ENCODE peak calls at places on chromosomes 7 and 10, in nine cellular contexts. D is amniotic stem cell, Z is NCI-H1092, M is amygdala, U is SW 1271, S is hypothalamus, A is H54, V is AG08395, I is SJSA1. R is an unnamed sample.
A peak's percentile ranks its signal among the peaks of the same experiment; 100 is the strongest.

GRCh38 chr10:60139798-60140566 is 233.6 kb upstream of the CCDC6 start:
- DNase-seq in I (peak; percentile 46), S (no peak), D (no peak), U (no peak), Z (no peak), V (peak; percentile 45), A (no peak), M (no peak), R (no peak)

GRCh38 chr10:75431180-75432111 is at the start of gene LRMDA:
- DNase-seq in M (no peak), Z (no peak), V (peak; percentile 41), I (no peak), A (no peak), U (no peak), D (no peak), S (no peak), R (no peak)

GRCh38 chr7:5448378-5449042 is 24.9 kb upstream of the TNRC18 start:
- DNase-seq in Z (no peak), A (no peak), I (no peak), U (no peak), S (no peak), M (no peak), D (no peak), V (no peak), R (no peak)

GRCh38 chr7:43915907-43916306 is 9.5 kb upstream of the URGCP start:
- DNase-seq in S (no peak), Z (no peak), V (no peak), A (no peak), D (no peak), M (no peak), U (no peak), I (no peak), R (no peak)

GRCh38 chr7:16051561-16052280 is 365.2 kb upstream of the MEOX2 start:
- DNase-seq in U (no peak), A (no peak), I (no peak), V (no peak), S (no peak), Z (no peak), D (no peak), M (no peak), R (no peak)

GRCh38 chr7:91719008-91719407 is 161.5 kb downstream of the MTERF1 start:
- DNase-seq in U (no peak), I (no peak), M (no peak), S (no peak), V (no peak), A (no peak), D (no peak), Z (no peak), R (no peak)

GRCh38 chr10:109981641-109982040 is 26.1 kb upstream of the ADD3 start:
- DNase-seq in V (peak; percentile 59), S (no peak), D (no peak), U (no peak), I (no peak), A (no peak), Z (no peak), M (no peak), R (no peak)

GRCh38 chr7:68722044-68722443 is 876.2 kb upstream of the AUTS2 start:
- DNase-seq in U (no peak), Z (no peak), M (no peak), V (no peak), D (no peak), I (no peak), S (no peak), A (no peak), R (no peak)

GRCh38 chr10:12333382-12334185 is 15.8 kb upstream of the CAMK1D start:
- DNase-seq in M (no peak), U (peak; percentile 59), I (peak; percentile 99), D (peak; percentile 94), S (peak; percentile 26), A (peak; percentile 92), V (peak; percentile 96), Z (no peak), R (peak; percentile 89)

GRCh38 chr10:63738410-63738809 is 217.2 kb downstream of the REEP3 start:
- DNase-seq in V (peak; percentile 55), M (no peak), I (no peak), S (no peak), D (no peak), Z (no peak), A (peak; percentile 19), U (no peak), R (no peak)

R was measured in HTR-8/SVneo.